ENCODE peak calls at places on chromosomes 4 and X, in five cellular contexts. F is HepG2, Q is WTC11, R is GM12878, Z is K562. S is an unnamed sample.
A peak's percentile ranks its signal among the peaks of the same experiment; 100 is the strongest.

GRCh38 chrX:96909291-96909690 is 25.6 kb downstream of the RPA4 start:
- DNase-seq in F (no peak), Z (no peak), Q (no peak), R (no peak), S (no peak)

GRCh38 chrX:151675121-151675746 is 20.0 kb upstream of the PRRG3 start:
- DNase-seq in Q (peak; percentile 10), Z (no peak), F (no peak), R (no peak), S (no peak)

GRCh38 chrX:26914232-26914631 is 548.9 kb downstream of the PPP4R3C start:
- DNase-seq in Z (no peak), R (no peak), Q (no peak), F (no peak), S (no peak)

GRCh38 chr4:6527259-6527658 is 47.7 kb upstream of the MAN2B2 start:
- DNase-seq in R (no peak), F (no peak), Q (no peak), Z (no peak), S (no peak)

GRCh38 chrX:18833071-18833731 is 125.8 kb downstream of the PPEF1 start:
- DNase-seq in Z (no peak), Q (no peak), R (no peak), F (no peak), S (no peak)

GRCh38 chr4:128832253-128832641 is 22.7 kb downstream of the JADE1 start:
- DNase-seq in F (no peak), Z (no peak), Q (no peak), R (no peak), S (no peak)

GRCh38 chrX:9003041-9003440 is 30.9 kb downstream of the FAM9B start:
- DNase-seq in Q (no peak), F (no peak), Z (no peak), R (no peak), S (no peak)

GRCh38 chrX:148928803-148929202 is 428.4 kb downstream of the AFF2 start:
- DNase-seq in Z (no peak), Q (no peak), F (no peak), R (no peak), S (no peak)

GRCh38 chr4:53777244-53777984 is 186.1 kb upstream of the LNX1 start:
- DNase-seq in R (no peak), Q (no peak), Z (no peak), F (no peak), S (no peak)

GRCh38 chr4:4753643-4754042 is 105.8 kb upstream of the MSX1 start:
- DNase-seq in Q (no peak), R (no peak), F (no peak), Z (no peak), S (no peak)
- TF ChIP-seq ATF2 in Q (no peak), R (no peak), F (no peak), Z (no peak), S (no peak)

DNA sequence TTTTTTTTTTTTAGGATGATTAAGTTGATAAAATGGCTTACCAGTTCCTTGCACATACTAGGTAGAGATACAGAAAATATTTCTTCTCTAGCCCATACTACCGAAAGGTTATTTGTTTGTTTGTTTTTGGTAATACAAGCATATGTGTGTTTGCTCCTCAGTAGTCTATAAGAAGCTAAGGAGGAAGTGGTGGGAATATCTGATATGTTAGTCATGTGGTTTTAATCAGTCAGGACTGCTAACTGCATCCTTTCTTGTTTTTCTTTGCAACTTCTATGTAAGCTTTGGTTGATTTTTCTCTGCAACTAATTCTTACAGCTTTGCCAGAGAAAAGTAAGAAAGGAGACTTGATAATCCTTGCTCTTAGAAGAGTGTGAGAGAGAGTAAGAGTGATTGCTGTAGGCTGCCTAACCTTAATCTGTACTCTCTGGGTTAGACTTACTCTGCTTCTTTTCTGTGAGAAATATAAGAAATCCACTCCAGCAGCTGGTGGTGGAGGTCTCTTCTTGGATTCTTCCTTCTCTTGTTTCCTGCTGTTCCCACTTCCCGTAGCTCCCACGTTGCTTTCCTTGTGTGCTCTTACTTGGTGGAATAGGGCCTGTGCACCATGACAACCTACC is 28.3 kb downstream of the SEPTIN11 start:
- DNase-seq in Q (no peak), F (no peak), R (no peak), Z (no peak), S (no peak)
- TF ChIP-seq ATF2 in Q (no peak), F (no peak), R (no peak), Z (no peak), S (no peak)

DNA sequence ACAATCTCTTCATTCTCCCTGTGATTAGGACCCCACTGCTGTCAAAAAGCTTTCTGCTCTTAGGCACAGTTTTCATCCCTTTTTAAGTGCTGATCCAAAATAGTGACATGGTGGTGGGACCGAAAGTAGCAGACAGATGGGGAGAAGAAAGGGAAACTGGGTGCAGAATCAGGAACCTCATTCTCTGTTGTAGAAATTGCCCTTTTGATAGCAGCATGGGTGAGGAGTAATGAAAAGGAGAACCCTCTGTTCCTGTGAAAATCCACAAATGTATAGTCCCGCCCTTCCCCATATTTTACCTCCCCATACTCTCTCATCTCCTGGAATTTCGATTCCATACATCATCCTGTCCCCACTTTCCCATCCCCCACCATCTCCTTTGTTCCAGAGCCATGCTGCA is 126.5 kb downstream of the STIM2 start:
- DNase-seq in R (no peak), F (no peak), Z (no peak), Q (no peak), S (no peak)
- TF ChIP-seq ATF2 in R (no peak), F (no peak), Z (no peak), Q (no peak), S (no peak)

DNA sequence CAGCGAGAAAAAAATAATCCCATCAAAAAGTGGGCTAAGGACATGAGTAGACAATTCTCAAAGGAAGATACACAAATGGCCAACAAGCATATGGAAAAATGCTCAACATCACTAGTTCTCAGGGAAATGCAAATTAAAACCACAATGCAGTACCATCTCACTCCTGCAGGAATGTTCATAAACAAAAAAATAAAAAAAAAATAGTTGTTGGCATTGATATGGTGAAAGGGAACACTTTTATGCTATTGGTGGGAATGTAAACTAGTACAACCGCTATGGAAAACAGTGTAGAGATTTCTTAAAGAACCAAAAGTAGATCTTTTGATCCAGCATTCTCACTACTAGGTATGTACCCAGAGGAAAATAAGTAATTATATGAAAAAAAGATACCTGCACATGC is 508.3 kb upstream of the MAGEB2 start:
- DNase-seq in Z (no peak), R (no peak), Q (no peak), F (no peak), S (no peak)
- TF ChIP-seq ATF2 in Z (no peak), R (no peak), Q (no peak), F (no peak), S (no peak)

GRCh38 chr4:142480244-142480643 is 365.9 kb downstream of the INPP4B start:
- DNase-seq in Q (no peak), R (no peak), Z (no peak), F (no peak), S (no peak)
- TF ChIP-seq ATF2 in Q (no peak), R (no peak), Z (no peak), F (no peak), S (no peak)